ENCODE peak calls at places on chromosomes 16 and 17, in eight cellular contexts. G is NCI-H774; I is NCI-H226; T is RCC 7860; Z is mesenchymal stem cell; Y is esophagus squamous epithelium; E is activated effector memory CD4-positive, alpha-beta T cell treated with anti-CD3 and anti-CD28 coated beads, Interleukin-2, amount 50 U/mL, for 16 hours; U is lower lobe of right lung. J is an unnamed sample.

GRCh38 chr16:52976539-52977167 is 76.0 kb downstream of the CHD9NB start:
- DNase-seq in G (no peak), I (peak), T (no peak), Z (peak), Y (no peak), E (no peak), U (no peak), J (peak)

GRCh38 chr16:11833951-11834695 is 17.2 kb downstream of the RSL1D1 start:
- DNase-seq in G (no peak), I (peak), T (peak), Z (peak), Y (no peak), E (peak), U (no peak), J (no peak)

GRCh38 chr17:48483471-48484131 is 47.2 kb downstream of the HOXB1 start:
- DNase-seq in G (no peak), I (peak), T (peak), Z (peak), Y (no peak), E (peak), U (no peak), J (peak)

GRCh38 chr17:55215711-55216110 is 49.0 kb upstream of the HLF start:
- DNase-seq in G (no peak), I (no peak), T (no peak), Z (no peak), Y (no peak), E (no peak), U (peak), J (no peak)

GRCh38 chr16:634051-634670 is 1.9 kb downstream of the METTL26 start:
- DNase-seq in G (no peak), I (no peak), T (no peak), Z (no peak), Y (no peak), E (no peak), U (no peak), J (no peak)

GRCh38 chr16:79312502-79312901 is 288.0 kb downstream of the MAF start:
- DNase-seq in G (no peak), I (no peak), T (no peak), Z (no peak), Y (no peak), E (no peak), U (no peak), J (no peak)

GRCh38 chr16:14362774-14363371 is 267.2 kb downstream of the PARN start:
- DNase-seq in G (no peak), I (no peak), T (peak), Z (no peak), Y (no peak), E (no peak), U (no peak), J (no peak)

GRCh38 chr16:84862804-84863484 is 43.2 kb downstream of the CRISPLD2 start:
- DNase-seq in G (no peak), I (no peak), T (no peak), Z (no peak), Y (no peak), E (no peak), U (no peak), J (no peak)

GRCh38 chr17:31548709-31549108 is 157.2 kb downstream of the RAB11FIP4 start:
- DNase-seq in G (no peak), I (no peak), T (no peak), Z (no peak), Y (no peak), E (no peak), U (no peak), J (no peak)

GRCh38 chr17:66493283-66494019 is 191.0 kb downstream of the PRKCA start:
- DNase-seq in G (no peak), I (peak), T (peak), Z (peak), Y (no peak), E (no peak), U (no peak), J (peak)

GRCh38 chr17:9576521-9577401 is at the start of gene CFAP52:
- DNase-seq in G (peak), I (peak), T (peak), Z (peak), Y (no peak), E (peak), U (peak), J (peak)

GRCh38 chr17:28999216-28999615 is 6.6 kb downstream of the SEZ6 start:
- DNase-seq in G (no peak), I (no peak), T (no peak), Z (no peak), Y (no peak), E (no peak), U (no peak), J (no peak)

GRCh38 chr17:27543958-27544349 is 87.0 kb upstream of the LGALS9 start:
- DNase-seq in G (no peak), I (no peak), T (no peak), Z (no peak), Y (no peak), E (no peak), U (no peak), J (no peak)

GRCh38 chr17:78933025-78933958 is 8.1 kb upstream of the TIMP2 start:
- DNase-seq in G (no peak), I (peak), T (peak), Z (peak), Y (no peak), E (peak), U (no peak), J (peak)

GRCh38 chr17:29131814-29132682 is 48.1 kb downstream of the MYO18A start:
- DNase-seq in G (no peak), I (peak), T (peak), Z (peak), Y (no peak), E (no peak), U (no peak), J (peak)

GRCh38 chr17:73289549-73290254 is 22.1 kb downstream of the CDC42EP4 start:
- DNase-seq in G (no peak), I (no peak), T (no peak), Z (no peak), Y (no peak), E (no peak), U (no peak), J (no peak)

GRCh38 chr16:4217246-4218131 is 24.4 kb downstream of the SRL start:
- DNase-seq in G (no peak), I (no peak), T (no peak), Z (no peak), Y (no peak), E (no peak), U (no peak), J (no peak)

GRCh38 chr17:3750926-3751325 is 27.2 kb downstream of the HASPIN start:
- DNase-seq in G (no peak), I (no peak), T (no peak), Z (no peak), Y (no peak), E (peak), U (no peak), J (no peak)

GRCh38 chr17:2082003-2082862 is 27.3 kb downstream of the HIC1 start:
- DNase-seq in G (no peak), I (no peak), T (no peak), Z (peak), Y (no peak), E (no peak), U (peak), J (no peak)